ENCODE peak calls at places on chromosomes 13 and 19, in nine cellular contexts. N is stimulated activated CD4-positive, alpha-beta T cell treated with anti-CD3 and anti-CD28 coated beads, TNF-alpha, amount 100 ng/mL, for 48 hours; E is GM04504; A is upper lobe of right lung; D is uterus; K is CD8-positive, alpha-beta memory T cell; V is dorsolateral prefrontal cortex; B is tibial artery; X is ELR. U is an unnamed sample.

GRCh38 chr19:17615889-17616685 is 60.6 kb downstream of the COLGALT1 start:
- DNase-seq in N (no peak), E (no peak), A (no peak), D (no peak), K (no peak), V (no peak), B (no peak), X (no peak), U (no peak)

GRCh38 chr19:43605875-43606568 is 5.9 kb upstream of the SRRM5 start:
- DNase-seq in N (no peak), E (no peak), A (no peak), D (no peak), K (no peak), V (no peak), B (no peak), X (no peak), U (no peak)

GRCh38 chr13:66780814-66781213 is 449.3 kb downstream of the PCDH9 start:
- DNase-seq in N (no peak), E (no peak), A (no peak), D (no peak), K (no peak), V (no peak), B (no peak), X (peak; percentile 62), U (peak; percentile 18)

GRCh38 chr19:16470911-16471811 is 609 bp downstream of the EPS15L1 start:
- DNase-seq in N (no peak), E (peak; percentile 34), A (no peak), D (no peak), K (no peak), V (no peak), B (no peak), X (peak; percentile 69), U (no peak)

GRCh38 chr13:87677043-87677333 is 5.8 kb downstream of the SLITRK5 start:
- DNase-seq in N (no peak), E (no peak), A (no peak), D (no peak), K (no peak), V (no peak), B (no peak), X (no peak), U (no peak)

GRCh38 chr19:10335149-10336053 is 2.1 kb upstream of the RAVER1 start:
- DNase-seq in N (no peak), E (no peak), A (no peak), D (no peak), K (no peak), V (no peak), B (no peak), X (no peak), U (no peak)

GRCh38 chr19:23983406-23983805 is 68.7 kb downstream of the ZNF726 start:
- DNase-seq in N (no peak), E (no peak), A (no peak), D (no peak), K (no peak), V (no peak), B (no peak), X (no peak), U (no peak)

GRCh38 chr19:28140201-28140600 is 1072.8 kb downstream of the UQCRFS1 start:
- DNase-seq in N (no peak), E (no peak), A (no peak), D (no peak), K (no peak), V (no peak), B (no peak), X (no peak), U (no peak)

GRCh38 chr19:52735734-52736133 is 890 bp upstream of the ZNF611 start:
- DNase-seq in N (no peak), E (no peak), A (peak; percentile 85), D (peak; percentile 75), K (no peak), V (no peak), B (peak; percentile 70), X (peak; percentile 75), U (no peak)

GRCh38 chr19:4910594-4911273 is 1.4 kb downstream of the UHRF1 start:
- DNase-seq in N (no peak), E (no peak), A (no peak), D (no peak), K (no peak), V (no peak), B (no peak), X (peak; percentile 85), U (peak; percentile 61)

GRCh38 chr13:29849071-29849541 is 1.3 kb downstream of the UBL3 start:
- DNase-seq in N (no peak), E (no peak), A (no peak), D (no peak), K (peak; percentile 49), V (no peak), B (no peak), X (peak; percentile 68), U (no peak)

GRCh38 chr19:51365211-51366049 is 758 bp downstream of the ETFB start:
- DNase-seq in N (no peak), E (no peak), A (no peak), D (peak; percentile 31), K (no peak), V (no peak), B (no peak), X (peak; percentile 55), U (peak; percentile 2)

GRCh38 chr13:69389899-69390298 is 717.7 kb upstream of the ATXN8OS start:
- DNase-seq in N (no peak), E (no peak), A (no peak), D (no peak), K (no peak), V (no peak), B (no peak), X (peak; percentile 53), U (peak; percentile 23)

GRCh38 chr19:19652482-19653295 is 9.2 kb upstream of the GMIP start:
- DNase-seq in N (no peak), E (no peak), A (no peak), D (no peak), K (no peak), V (no peak), B (no peak), X (peak; percentile 41), U (no peak)

U was measured in HS-5.